ENCODE peak calls at places on chromosomes 11 and 22, in five cellular contexts. One of them, this sample, is unnamed.

GRCh38 chr11:75771646-75772410 is 3.2 kb downstream of the DGAT2 start:
- DNase-seq in neural progenitor cell: no peak
- DNase-seq in GM18507: no peak
- DNase-seq in stimulated activated naive CD8-positive, alpha-beta T cell treated with anti-CD3 and anti-CD28 coated beads, Interleukin-15, Interleukin-2, amounts not matched to agents 100 U/mL and 50 U/mL, for 24 hours: no peak
- DNase-seq in GM19239: no peak
- DNase-seq in this sample: no peak

GRCh38 chr11:2589538-2589934 is 110.3 kb downstream of the KCNQ1OT1 start:
- DNase-seq in neural progenitor cell: no peak
- DNase-seq in GM18507: no peak
- DNase-seq in stimulated activated naive CD8-positive, alpha-beta T cell treated with anti-CD3 and anti-CD28 coated beads, Interleukin-15, Interleukin-2, amounts not matched to agents 100 U/mL and 50 U/mL, for 24 hours: no peak
- DNase-seq in GM19239: peak; percentile 1
- DNase-seq in this sample: no peak

GRCh38 chr11:111777094-111778046 is 11.2 kb upstream of the PPP2R1B start:
- DNase-seq in GM18507: peak; percentile 29
- DNase-seq in GM19239: peak; percentile 33
- DNase-seq in stimulated activated naive CD8-positive, alpha-beta T cell treated with anti-CD3 and anti-CD28 coated beads, Interleukin-15, Interleukin-2, amounts not matched to agents 100 U/mL and 50 U/mL, for 24 hours: no peak
- DNase-seq in neural progenitor cell: peak; percentile 78
- DNase-seq in this sample: peak; percentile 66

GRCh38 chr11:101759771-101760450 is 154.9 kb upstream of the CEP126 start:
- DNase-seq in stimulated activated naive CD8-positive, alpha-beta T cell treated with anti-CD3 and anti-CD28 coated beads, Interleukin-15, Interleukin-2, amounts not matched to agents 100 U/mL and 50 U/mL, for 24 hours: no peak
- DNase-seq in neural progenitor cell: no peak
- DNase-seq in GM19239: no peak
- DNase-seq in GM18507: no peak
- DNase-seq in this sample: no peak

GRCh38 chr11:66981976-66982578 is 7.0 kb downstream of the C11orf86 start:
- DNase-seq in GM19239: no peak
- DNase-seq in stimulated activated naive CD8-positive, alpha-beta T cell treated with anti-CD3 and anti-CD28 coated beads, Interleukin-15, Interleukin-2, amounts not matched to agents 100 U/mL and 50 U/mL, for 24 hours: peak; percentile 57
- DNase-seq in neural progenitor cell: no peak
- DNase-seq in GM18507: no peak
- DNase-seq in this sample: no peak

GRCh38 chr11:2443881-2444300 is 423 bp downstream of the TRPM5 start:
- DNase-seq in GM19239: no peak
- DNase-seq in neural progenitor cell: peak; percentile 12
- DNase-seq in stimulated activated naive CD8-positive, alpha-beta T cell treated with anti-CD3 and anti-CD28 coated beads, Interleukin-15, Interleukin-2, amounts not matched to agents 100 U/mL and 50 U/mL, for 24 hours: no peak
- DNase-seq in GM18507: no peak
- DNase-seq in this sample: no peak

GRCh38 chr11:33667819-33668467 is 32.7 kb downstream of the C11orf91 start:
- DNase-seq in neural progenitor cell: no peak
- DNase-seq in stimulated activated naive CD8-positive, alpha-beta T cell treated with anti-CD3 and anti-CD28 coated beads, Interleukin-15, Interleukin-2, amounts not matched to agents 100 U/mL and 50 U/mL, for 24 hours: no peak
- DNase-seq in GM18507: no peak
- DNase-seq in GM19239: no peak
- DNase-seq in this sample: no peak

GRCh38 chr11:100687630-100688395 is 725 bp downstream of the ARHGAP42 start:
- DNase-seq in stimulated activated naive CD8-positive, alpha-beta T cell treated with anti-CD3 and anti-CD28 coated beads, Interleukin-15, Interleukin-2, amounts not matched to agents 100 U/mL and 50 U/mL, for 24 hours: peak; percentile 19
- DNase-seq in neural progenitor cell: peak; percentile 89
- DNase-seq in GM18507: no peak
- DNase-seq in GM19239: peak; percentile 55
- DNase-seq in this sample: peak; percentile 78

GRCh38 chr11:33606762-33607161 is 93.9 kb downstream of the C11orf91 start:
- DNase-seq in GM18507: no peak
- DNase-seq in stimulated activated naive CD8-positive, alpha-beta T cell treated with anti-CD3 and anti-CD28 coated beads, Interleukin-15, Interleukin-2, amounts not matched to agents 100 U/mL and 50 U/mL, for 24 hours: no peak
- DNase-seq in GM19239: no peak
- DNase-seq in neural progenitor cell: no peak
- DNase-seq in this sample: no peak

GRCh38 chr11:2097356-2097997 is 41.7 kb downstream of the IGF2 start:
- DNase-seq in stimulated activated naive CD8-positive, alpha-beta T cell treated with anti-CD3 and anti-CD28 coated beads, Interleukin-15, Interleukin-2, amounts not matched to agents 100 U/mL and 50 U/mL, for 24 hours: no peak
- DNase-seq in GM19239: no peak
- DNase-seq in GM18507: no peak
- DNase-seq in neural progenitor cell: peak; percentile 92
- DNase-seq in this sample: no peak

GRCh38 chr11:92769125-92769524 is 200.3 kb upstream of the MTNR1B start:
- DNase-seq in GM19239: no peak
- DNase-seq in GM18507: no peak
- DNase-seq in stimulated activated naive CD8-positive, alpha-beta T cell treated with anti-CD3 and anti-CD28 coated beads, Interleukin-15, Interleukin-2, amounts not matched to agents 100 U/mL and 50 U/mL, for 24 hours: no peak
- DNase-seq in neural progenitor cell: no peak
- DNase-seq in this sample: no peak

GRCh38 chr11:132472411-132473205 is 1059.7 kb downstream of the OPCML start:
- DNase-seq in GM18507: no peak
- DNase-seq in stimulated activated naive CD8-positive, alpha-beta T cell treated with anti-CD3 and anti-CD28 coated beads, Interleukin-15, Interleukin-2, amounts not matched to agents 100 U/mL and 50 U/mL, for 24 hours: no peak
- DNase-seq in GM19239: no peak
- DNase-seq in neural progenitor cell: no peak
- DNase-seq in this sample: no peak

GRCh38 chr11:128956401-128957203 is 13.9 kb upstream of the TP53AIP1 start:
- DNase-seq in stimulated activated naive CD8-positive, alpha-beta T cell treated with anti-CD3 and anti-CD28 coated beads, Interleukin-15, Interleukin-2, amounts not matched to agents 100 U/mL and 50 U/mL, for 24 hours: peak; percentile 12
- DNase-seq in neural progenitor cell: peak; percentile 83
- DNase-seq in GM18507: peak; percentile 18
- DNase-seq in GM19239: no peak
- DNase-seq in this sample: peak; percentile 58

GRCh38 chr11:16081756-16082531 is 274.4 kb downstream of the SOX6 start:
- DNase-seq in GM18507: no peak
- DNase-seq in GM19239: no peak
- DNase-seq in stimulated activated naive CD8-positive, alpha-beta T cell treated with anti-CD3 and anti-CD28 coated beads, Interleukin-15, Interleukin-2, amounts not matched to agents 100 U/mL and 50 U/mL, for 24 hours: no peak
- DNase-seq in neural progenitor cell: peak; percentile 55
- DNase-seq in this sample: no peak

GRCh38 chr11:1979607-1980006 is 18.0 kb downstream of the H19 start:
- DNase-seq in GM18507: no peak
- DNase-seq in stimulated activated naive CD8-positive, alpha-beta T cell treated with anti-CD3 and anti-CD28 coated beads, Interleukin-15, Interleukin-2, amounts not matched to agents 100 U/mL and 50 U/mL, for 24 hours: no peak
- DNase-seq in neural progenitor cell: no peak
- DNase-seq in GM19239: no peak
- DNase-seq in this sample: no peak

GRCh38 chr11:64058494-64058893 is 22.8 kb downstream of the FLRT1 start:
- DNase-seq in stimulated activated naive CD8-positive, alpha-beta T cell treated with anti-CD3 and anti-CD28 coated beads, Interleukin-15, Interleukin-2, amounts not matched to agents 100 U/mL and 50 U/mL, for 24 hours: no peak
- DNase-seq in neural progenitor cell: no peak
- DNase-seq in GM18507: no peak
- DNase-seq in GM19239: no peak
- DNase-seq in this sample: no peak

GRCh38 chr11:31366795-31367194 is 2.7 kb downstream of the DCDC1 start:
- DNase-seq in GM19239: no peak
- DNase-seq in neural progenitor cell: no peak
- DNase-seq in GM18507: no peak
- DNase-seq in stimulated activated naive CD8-positive, alpha-beta T cell treated with anti-CD3 and anti-CD28 coated beads, Interleukin-15, Interleukin-2, amounts not matched to agents 100 U/mL and 50 U/mL, for 24 hours: no peak
- DNase-seq in this sample: no peak

GRCh38 chr22:49657275-49657973 is 170.2 kb downstream of the BRD1 start:
- DNase-seq in GM19239: peak; percentile 75
- DNase-seq in stimulated activated naive CD8-positive, alpha-beta T cell treated with anti-CD3 and anti-CD28 coated beads, Interleukin-15, Interleukin-2, amounts not matched to agents 100 U/mL and 50 U/mL, for 24 hours: peak; percentile 79
- DNase-seq in neural progenitor cell: no peak
- DNase-seq in GM18507: peak; percentile 53
- DNase-seq in this sample: peak; percentile 84

GRCh38 chr22:46611189-46611588 is 9.0 kb upstream of the GRAMD4 start:
- DNase-seq in stimulated activated naive CD8-positive, alpha-beta T cell treated with anti-CD3 and anti-CD28 coated beads, Interleukin-15, Interleukin-2, amounts not matched to agents 100 U/mL and 50 U/mL, for 24 hours: no peak
- DNase-seq in GM18507: no peak
- DNase-seq in neural progenitor cell: no peak
- DNase-seq in GM19239: no peak
- DNase-seq in this sample: no peak

GRCh38 chr11:9615031-9615451 is 41.6 kb downstream of the WEE1 start:
- DNase-seq in GM19239: no peak
- DNase-seq in GM18507: no peak
- DNase-seq in stimulated activated naive CD8-positive, alpha-beta T cell treated with anti-CD3 and anti-CD28 coated beads, Interleukin-15, Interleukin-2, amounts not matched to agents 100 U/mL and 50 U/mL, for 24 hours: peak; percentile 42
- DNase-seq in neural progenitor cell: no peak
- DNase-seq in this sample: peak; percentile 78

GRCh38 chr11:71580057-71581003 is 2.3 kb downstream of the KRTAP5-11 start:
- DNase-seq in GM18507: peak; percentile 20
- DNase-seq in GM19239: peak; percentile 44
- DNase-seq in neural progenitor cell: peak; percentile 75
- DNase-seq in stimulated activated naive CD8-positive, alpha-beta T cell treated with anti-CD3 and anti-CD28 coated beads, Interleukin-15, Interleukin-2, amounts not matched to agents 100 U/mL and 50 U/mL, for 24 hours: peak; percentile 25
- DNase-seq in this sample: peak; percentile 63

GRCh38 chr22:38205261-38206128 is 3.7 kb downstream of the MAFF start:
- DNase-seq in stimulated activated naive CD8-positive, alpha-beta T cell treated with anti-CD3 and anti-CD28 coated beads, Interleukin-15, Interleukin-2, amounts not matched to agents 100 U/mL and 50 U/mL, for 24 hours: no peak
- DNase-seq in GM18507: no peak
- DNase-seq in GM19239: no peak
- DNase-seq in neural progenitor cell: no peak
- DNase-seq in this sample: no peak

GRCh38 chr11:114200351-114200750 is 95.8 kb upstream of the NNMT start:
- DNase-seq in GM19239: no peak
- DNase-seq in stimulated activated naive CD8-positive, alpha-beta T cell treated with anti-CD3 and anti-CD28 coated beads, Interleukin-15, Interleukin-2, amounts not matched to agents 100 U/mL and 50 U/mL, for 24 hours: no peak
- DNase-seq in GM18507: no peak
- DNase-seq in neural progenitor cell: no peak
- DNase-seq in this sample: no peak

GRCh38 chr11:102546923-102547471 is 16.4 kb upstream of the MMP7 start:
- DNase-seq in GM18507: peak; percentile 20
- DNase-seq in GM19239: no peak
- DNase-seq in stimulated activated naive CD8-positive, alpha-beta T cell treated with anti-CD3 and anti-CD28 coated beads, Interleukin-15, Interleukin-2, amounts not matched to agents 100 U/mL and 50 U/mL, for 24 hours: peak; percentile 24
- DNase-seq in neural progenitor cell: no peak
- DNase-seq in this sample: no peak

This sample was measured in GM13977.